ENCODE peak calls at places on chromosomes 1 and 21, in six cellular contexts. One of them, this sample, is unnamed.

GRCh38 chr1:206829875-206830274 is 35.5 kb upstream of the IL20 start:
- DNase-seq in body of pancreas: no peak
- DNase-seq in iPS-NIHi11: no peak
- DNase-seq in left ventricle myocardium inferior: no peak
- DNase-seq in Jurkat, Clone E6-1: peak; percentile 22
- DNase-seq in osteoblast: no peak
- DNase-seq in this sample: no peak

GRCh38 chr21:39000496-39000895 is 182.8 kb downstream of the PSMG1 start:
- DNase-seq in body of pancreas: no peak
- DNase-seq in left ventricle myocardium inferior: no peak
- DNase-seq in Jurkat, Clone E6-1: no peak
- DNase-seq in osteoblast: no peak
- DNase-seq in iPS-NIHi11: no peak
- DNase-seq in this sample: no peak

GRCh38 chr21:45876381-45877159 is 105.0 kb upstream of the COL6A1 start:
- DNase-seq in body of pancreas: no peak
- DNase-seq in osteoblast: no peak
- DNase-seq in left ventricle myocardium inferior: no peak
- DNase-seq in Jurkat, Clone E6-1: no peak
- DNase-seq in iPS-NIHi11: no peak
- DNase-seq in this sample: no peak

GRCh38 chr1:6288026-6288425 is 27.1 kb upstream of the GPR153 start:
- DNase-seq in left ventricle myocardium inferior: no peak
- DNase-seq in osteoblast: no peak
- DNase-seq in iPS-NIHi11: no peak
- DNase-seq in Jurkat, Clone E6-1: no peak
- DNase-seq in body of pancreas: no peak
- DNase-seq in this sample: no peak

GRCh38 chr1:60857851-60858250 is 224.5 kb upstream of the NFIA start:
- DNase-seq in left ventricle myocardium inferior: no peak
- DNase-seq in body of pancreas: no peak
- DNase-seq in iPS-NIHi11: no peak
- DNase-seq in osteoblast: no peak
- DNase-seq in Jurkat, Clone E6-1: no peak
- DNase-seq in this sample: no peak

GRCh38 chr1:214332950-214333798 is 52.2 kb downstream of the SMYD2 start:
- DNase-seq in Jurkat, Clone E6-1: peak; percentile 51
- DNase-seq in left ventricle myocardium inferior: no peak
- DNase-seq in osteoblast: peak; percentile 91
- DNase-seq in iPS-NIHi11: peak; percentile 64
- DNase-seq in body of pancreas: peak; percentile 59
- DNase-seq in this sample: peak; percentile 51

GRCh38 chr1:18681423-18681835 is 50.8 kb downstream of the PAX7 start:
- DNase-seq in osteoblast: peak; percentile 93
- DNase-seq in iPS-NIHi11: peak; percentile 82
- DNase-seq in Jurkat, Clone E6-1: peak; percentile 59
- DNase-seq in body of pancreas: no peak
- DNase-seq in left ventricle myocardium inferior: no peak
- DNase-seq in this sample: peak; percentile 32

GRCh38 chr1:18200136-18200717 is 92.6 kb downstream of the IGSF21 start:
- DNase-seq in Jurkat, Clone E6-1: peak; percentile 4
- DNase-seq in osteoblast: no peak
- DNase-seq in left ventricle myocardium inferior: no peak
- DNase-seq in body of pancreas: no peak
- DNase-seq in iPS-NIHi11: no peak
- DNase-seq in this sample: no peak

GRCh38 chr1:181149326-181150000 is 61.0 kb downstream of the IER5 start:
- DNase-seq in Jurkat, Clone E6-1: peak; percentile 98
- DNase-seq in body of pancreas: no peak
- DNase-seq in osteoblast: no peak
- DNase-seq in left ventricle myocardium inferior: no peak
- DNase-seq in iPS-NIHi11: no peak
- DNase-seq in this sample: no peak

GRCh38 chr1:31811605-31812004 is 4.2 kb downstream of the SPOCD1 start:
- DNase-seq in body of pancreas: no peak
- DNase-seq in iPS-NIHi11: peak; percentile 71
- DNase-seq in left ventricle myocardium inferior: no peak
- DNase-seq in osteoblast: peak; percentile 75
- DNase-seq in Jurkat, Clone E6-1: no peak
- DNase-seq in this sample: no peak

GRCh38 chr1:72286401-72286800 is 4.1 kb upstream of the NEGR1 start:
- DNase-seq in body of pancreas: no peak
- DNase-seq in iPS-NIHi11: no peak
- DNase-seq in osteoblast: no peak
- DNase-seq in Jurkat, Clone E6-1: no peak
- DNase-seq in left ventricle myocardium inferior: no peak
- DNase-seq in this sample: no peak

GRCh38 chr1:185775505-185775904 is 41.3 kb downstream of the HMCN1 start:
- DNase-seq in left ventricle myocardium inferior: no peak
- DNase-seq in osteoblast: no peak
- DNase-seq in body of pancreas: no peak
- DNase-seq in Jurkat, Clone E6-1: no peak
- DNase-seq in iPS-NIHi11: no peak
- DNase-seq in this sample: no peak

GRCh38 chr1:53025034-53025777 is 36.8 kb upstream of the PODN start:
- DNase-seq in Jurkat, Clone E6-1: no peak
- DNase-seq in body of pancreas: no peak
- DNase-seq in iPS-NIHi11: peak; percentile 40
- DNase-seq in osteoblast: peak; percentile 86
- DNase-seq in left ventricle myocardium inferior: peak; percentile 31
- DNase-seq in this sample: peak; percentile 37

GRCh38 chr1:53577141-53578100 is 118.2 kb downstream of the DMRTB1 start:
- DNase-seq in left ventricle myocardium inferior: no peak
- DNase-seq in iPS-NIHi11: no peak
- DNase-seq in Jurkat, Clone E6-1: no peak
- DNase-seq in body of pancreas: no peak
- DNase-seq in osteoblast: peak; percentile 45
- DNase-seq in this sample: no peak

GRCh38 chr1:29762635-29763034 is 526.3 kb downstream of the PTPRU start:
- DNase-seq in osteoblast: no peak
- DNase-seq in body of pancreas: no peak
- DNase-seq in left ventricle myocardium inferior: no peak
- DNase-seq in Jurkat, Clone E6-1: no peak
- DNase-seq in iPS-NIHi11: no peak
- DNase-seq in this sample: no peak

GRCh38 chr1:29655945-29656866 is 419.9 kb downstream of the PTPRU start:
- DNase-seq in osteoblast: no peak
- DNase-seq in left ventricle myocardium inferior: no peak
- DNase-seq in iPS-NIHi11: peak; percentile 46
- DNase-seq in Jurkat, Clone E6-1: peak; percentile 14
- DNase-seq in body of pancreas: no peak
- DNase-seq in this sample: no peak

GRCh38 chr1:169124459-169124858 is 18.0 kb downstream of the ATP1B1 start:
- DNase-seq in iPS-NIHi11: no peak
- DNase-seq in body of pancreas: peak; percentile 43
- DNase-seq in Jurkat, Clone E6-1: no peak
- DNase-seq in left ventricle myocardium inferior: no peak
- DNase-seq in osteoblast: no peak
- DNase-seq in this sample: no peak

GRCh38 chr21:29175408-29176147 is 45.1 kb downstream of the MAP3K7CL start:
- DNase-seq in body of pancreas: peak; percentile 33
- DNase-seq in Jurkat, Clone E6-1: no peak
- DNase-seq in left ventricle myocardium inferior: no peak
- DNase-seq in osteoblast: no peak
- DNase-seq in iPS-NIHi11: no peak
- DNase-seq in this sample: no peak